ENCODE peak calls at places on chromosomes 12 and 14, in seven cellular contexts. M is stimulated activated CD8-positive, alpha-beta memory T cell treated with anti-CD3 and anti-CD28 coated beads, Interleukin-4, amount 100 ng/mL, for 4 hours; W is glutamatergic neuron; E is RCC 7860; Z is heart right ventricle; X is activated T-cell treated with anti-CD3 and anti-CD28 coated beads for 24 hours; B is progenitor cell of endocrine pancreas. I is an unnamed sample.

GRCh38 chr14:101586531-101587402 is 25.5 kb downstream of the DIO3 start:
- DNase-seq in B (no peak), W (peak), E (no peak), M (no peak), Z (no peak), X (no peak), I (no peak)

GRCh38 chr14:70905316-70905715 is 1.9 kb upstream of the PCNX1 start:
- DNase-seq in Z (peak), M (no peak), E (no peak), W (no peak), B (no peak), X (no peak), I (no peak)

GRCh38 chr12:82880442-82880901 is 193.8 kb downstream of the TMTC2 start:
- DNase-seq in Z (no peak), W (no peak), X (no peak), B (no peak), M (no peak), E (no peak), I (no peak)

GRCh38 chr14:30564868-30565248 is 5.9 kb downstream of the G2E3 start:
- DNase-seq in E (no peak), W (no peak), Z (no peak), M (no peak), X (no peak), B (no peak), I (no peak)

GRCh38 chr14:37985826-37986470 is 221.8 kb upstream of the SSTR1 start:
- DNase-seq in X (peak), E (no peak), B (peak), W (peak), M (peak), Z (peak), I (peak)

GRCh38 chr12:8887285-8887715 is 27.0 kb upstream of the PHC1 start:
- DNase-seq in Z (no peak), E (peak), B (no peak), W (no peak), M (no peak), X (no peak), I (no peak)

GRCh38 chr12:76060111-76060510 is 24.4 kb downstream of the NAP1L1 start:
- DNase-seq in M (no peak), X (no peak), W (no peak), Z (no peak), B (no peak), E (no peak), I (no peak)

GRCh38 chr14:104685216-104685997 is 4.0 kb upstream of the INF2 start:
- DNase-seq in W (no peak), B (no peak), M (no peak), E (no peak), X (no peak), Z (no peak), I (no peak)

GRCh38 chr12:63362166-63362565 is 211.2 kb upstream of the AVPR1A start:
- DNase-seq in M (no peak), X (no peak), B (no peak), Z (no peak), E (no peak), W (no peak), I (no peak)

GRCh38 chr12:58176296-58176869 is 235.0 kb downstream of the ATP23 start:
- DNase-seq in Z (peak), W (peak), B (peak), E (peak), M (no peak), X (no peak), I (peak)

GRCh38 chr12:6375269-6376078 is at the start of gene SCNN1A:
- DNase-seq in B (no peak), X (no peak), M (no peak), E (no peak), W (no peak), Z (no peak), I (no peak)

GRCh38 chr12:91377456-91377855 is 194.8 kb upstream of the DCN start:
- DNase-seq in B (no peak), Z (no peak), M (no peak), E (no peak), X (no peak), W (no peak), I (no peak)

GRCh38 chr12:54287316-54288157 is 7.0 kb downstream of the HNRNPA1 start:
- DNase-seq in Z (no peak), X (no peak), E (no peak), W (no peak), M (no peak), B (no peak), I (no peak)

GRCh38 chr14:50521912-50522341 is 10.4 kb downstream of the MAP4K5 start:
- DNase-seq in Z (no peak), B (no peak), X (no peak), W (no peak), E (no peak), M (no peak), I (no peak)

GRCh38 chr12:100077367-100077766 is 65.3 kb downstream of the BLTP3B start:
- DNase-seq in X (no peak), M (no peak), Z (no peak), B (no peak), E (no peak), W (no peak), I (no peak)

GRCh38 chr14:68667313-68667791 is 125.5 kb downstream of the ZFP36L1 start:
- DNase-seq in X (no peak), E (no peak), B (no peak), M (no peak), Z (no peak), W (no peak), I (no peak)

GRCh38 chr14:100470523-100470897 is 116.7 kb downstream of the BEGAIN start:
- DNase-seq in Z (no peak), B (no peak), M (no peak), X (no peak), W (no peak), E (no peak), I (no peak)

GRCh38 chr12:131946757-131947156 is 3.0 kb upstream of the EP400 start:
- DNase-seq in M (no peak), E (no peak), W (no peak), Z (no peak), X (no peak), B (no peak), I (no peak)

GRCh38 chr12:132004946-132005345 is 55.2 kb downstream of the EP400 start:
- DNase-seq in M (no peak), E (no peak), B (no peak), W (no peak), Z (no peak), X (no peak), I (no peak)

GRCh38 chr14:93011650-93012317 is 88.8 kb downstream of the CHGA start:
- DNase-seq in E (no peak), B (no peak), X (no peak), W (no peak), Z (no peak), M (no peak), I (no peak)

GRCh38 chr14:74867673-74868072 is 8.3 kb downstream of the PROX2 start:
- DNase-seq in B (no peak), E (no peak), W (no peak), Z (peak), X (peak), M (peak), I (no peak)

GRCh38 chr12:79959484-79959883 is 24.6 kb upstream of the PPP1R12A start:
- DNase-seq in W (no peak), E (no peak), Z (peak), X (no peak), B (no peak), M (no peak), I (no peak)

GRCh38 chr12:7369274-7369729 is 65.4 kb downstream of the ACSM4 start:
- DNase-seq in Z (peak), M (no peak), B (no peak), E (peak), W (peak), X (no peak), I (no peak)

GRCh38 chr12:1083888-1084262 is 92.9 kb downstream of the ERC1 start:
- DNase-seq in W (no peak), B (no peak), X (no peak), Z (no peak), E (peak), M (no peak), I (no peak)

GRCh38 chr12:122318607-122319311 is 52.5 kb upstream of the VPS33A start:
- DNase-seq in W (no peak), M (no peak), E (peak), X (no peak), Z (peak), B (no peak), I (no peak)

GRCh38 chr14:105294142-105294597 is 6.6 kb downstream of the BRF1 start:
- DNase-seq in W (no peak), Z (peak), X (no peak), M (no peak), B (no peak), E (no peak), I (no peak)

GRCh38 chr14:52112336-52113018 is 43.6 kb upstream of the NID2 start:
- DNase-seq in Z (no peak), B (no peak), E (peak), W (no peak), M (no peak), X (no peak), I (no peak)

GRCh38 chr14:95269493-95269892 is 50.2 kb downstream of the CLMN start:
- DNase-seq in X (no peak), W (no peak), M (no peak), Z (no peak), E (no peak), B (no peak), I (no peak)